ENCODE peak calls at places on chromosomes 4 and X, in seven cellular contexts. One of them, this sample, is unnamed.

GRCh38 chrX:2550288-2551020 is 49.7 kb upstream of the DHRSX start:
- DNase-seq in choroid plexus epithelial cell: no peak
- DNase-seq in activated naive CD4-positive, alpha-beta T cell treated with anti-CD3 and anti-CD28 coated beads, Interleukin-2, amount 50 U/mL, for 72 hours: no peak
- DNase-seq in upper lobe of right lung: no peak
- DNase-seq in NB4: no peak
- DNase-seq in EL: peak; percentile 17
- DNase-seq in dermis blood vessel endothelial cell: no peak
- DNase-seq in this sample: no peak

GRCh38 chr4:119728185-119728584 is 99.6 kb upstream of the PDE5A start:
- DNase-seq in choroid plexus epithelial cell: no peak
- DNase-seq in activated naive CD4-positive, alpha-beta T cell treated with anti-CD3 and anti-CD28 coated beads, Interleukin-2, amount 50 U/mL, for 72 hours: no peak
- DNase-seq in upper lobe of right lung: no peak
- DNase-seq in NB4: no peak
- DNase-seq in EL: no peak
- DNase-seq in dermis blood vessel endothelial cell: no peak
- DNase-seq in this sample: no peak

GRCh38 chr4:173272987-173273386 is 61.2 kb downstream of the HMGB2 start:
- DNase-seq in choroid plexus epithelial cell: peak; percentile 62
- DNase-seq in activated naive CD4-positive, alpha-beta T cell treated with anti-CD3 and anti-CD28 coated beads, Interleukin-2, amount 50 U/mL, for 72 hours: no peak
- DNase-seq in upper lobe of right lung: no peak
- DNase-seq in NB4: no peak
- DNase-seq in EL: peak; percentile 25
- DNase-seq in dermis blood vessel endothelial cell: no peak
- DNase-seq in this sample: peak; percentile 73

GRCh38 chr4:24235609-24236008 is 345.8 kb upstream of the PPARGC1A start:
- DNase-seq in choroid plexus epithelial cell: no peak
- DNase-seq in activated naive CD4-positive, alpha-beta T cell treated with anti-CD3 and anti-CD28 coated beads, Interleukin-2, amount 50 U/mL, for 72 hours: no peak
- DNase-seq in upper lobe of right lung: no peak
- DNase-seq in NB4: no peak
- DNase-seq in EL: no peak
- DNase-seq in dermis blood vessel endothelial cell: no peak
- DNase-seq in this sample: peak; percentile 22

GRCh38 chr4:159174645-159175147 is 71.8 kb downstream of the RAPGEF2 start:
- DNase-seq in choroid plexus epithelial cell: no peak
- DNase-seq in activated naive CD4-positive, alpha-beta T cell treated with anti-CD3 and anti-CD28 coated beads, Interleukin-2, amount 50 U/mL, for 72 hours: no peak
- DNase-seq in upper lobe of right lung: no peak
- DNase-seq in NB4: no peak
- DNase-seq in EL: peak; percentile 3
- DNase-seq in dermis blood vessel endothelial cell: peak; percentile 30
- DNase-seq in this sample: no peak

GRCh38 chr4:55927776-55928437 is 20.8 kb upstream of the CEP135 start:
- DNase-seq in choroid plexus epithelial cell: peak; percentile 22
- DNase-seq in activated naive CD4-positive, alpha-beta T cell treated with anti-CD3 and anti-CD28 coated beads, Interleukin-2, amount 50 U/mL, for 72 hours: no peak
- DNase-seq in upper lobe of right lung: no peak
- DNase-seq in NB4: no peak
- DNase-seq in EL: no peak
- DNase-seq in dermis blood vessel endothelial cell: no peak
- DNase-seq in this sample: no peak

GRCh38 chr4:59597536-59598232 is 1602.4 kb upstream of the ADGRL3 start:
- DNase-seq in choroid plexus epithelial cell: peak; percentile 32
- DNase-seq in activated naive CD4-positive, alpha-beta T cell treated with anti-CD3 and anti-CD28 coated beads, Interleukin-2, amount 50 U/mL, for 72 hours: no peak
- DNase-seq in upper lobe of right lung: peak; percentile 52
- DNase-seq in NB4: no peak
- DNase-seq in EL: no peak
- DNase-seq in dermis blood vessel endothelial cell: no peak
- DNase-seq in this sample: no peak

GRCh38 chr4:48449151-48449550 is 34.0 kb upstream of the SLC10A4 start:
- DNase-seq in choroid plexus epithelial cell: no peak
- DNase-seq in activated naive CD4-positive, alpha-beta T cell treated with anti-CD3 and anti-CD28 coated beads, Interleukin-2, amount 50 U/mL, for 72 hours: no peak
- DNase-seq in upper lobe of right lung: no peak
- DNase-seq in NB4: no peak
- DNase-seq in EL: no peak
- DNase-seq in dermis blood vessel endothelial cell: no peak
- DNase-seq in this sample: no peak

GRCh38 chr4:152220201-152220666 is 315.7 kb downstream of the FBXW7 start:
- DNase-seq in choroid plexus epithelial cell: peak; percentile 4
- DNase-seq in activated naive CD4-positive, alpha-beta T cell treated with anti-CD3 and anti-CD28 coated beads, Interleukin-2, amount 50 U/mL, for 72 hours: peak; percentile 32
- DNase-seq in upper lobe of right lung: no peak
- DNase-seq in NB4: no peak
- DNase-seq in EL: peak; percentile 51
- DNase-seq in dermis blood vessel endothelial cell: no peak
- DNase-seq in this sample: peak; percentile 74

GRCh38 chr4:185955817-185956542 is 113.0 kb upstream of the TLR3 start:
- DNase-seq in choroid plexus epithelial cell: no peak
- DNase-seq in activated naive CD4-positive, alpha-beta T cell treated with anti-CD3 and anti-CD28 coated beads, Interleukin-2, amount 50 U/mL, for 72 hours: no peak
- DNase-seq in upper lobe of right lung: no peak
- DNase-seq in NB4: no peak
- DNase-seq in EL: peak; percentile 2
- DNase-seq in dermis blood vessel endothelial cell: no peak
- DNase-seq in this sample: no peak

GRCh38 chrX:155888139-155888538 is 7.0 kb downstream of the VAMP7 start:
- DNase-seq in choroid plexus epithelial cell: peak; percentile 78
- DNase-seq in activated naive CD4-positive, alpha-beta T cell treated with anti-CD3 and anti-CD28 coated beads, Interleukin-2, amount 50 U/mL, for 72 hours: no peak
- DNase-seq in upper lobe of right lung: no peak
- DNase-seq in NB4: peak; percentile 65
- DNase-seq in EL: peak; percentile 82
- DNase-seq in dermis blood vessel endothelial cell: peak; percentile 62
- DNase-seq in this sample: peak; percentile 71

GRCh38 chr4:118313098-118313497 is 39.7 kb downstream of the PRSS12 start:
- DNase-seq in choroid plexus epithelial cell: no peak
- DNase-seq in activated naive CD4-positive, alpha-beta T cell treated with anti-CD3 and anti-CD28 coated beads, Interleukin-2, amount 50 U/mL, for 72 hours: no peak
- DNase-seq in upper lobe of right lung: no peak
- DNase-seq in NB4: no peak
- DNase-seq in EL: no peak
- DNase-seq in dermis blood vessel endothelial cell: no peak
- DNase-seq in this sample: no peak

This sample was measured in epithelial cell of esophagus.